ENCODE peak calls at places on chromosomes 13 and 19, in four cellular contexts. C is BJ, A is IMR-90, H is suprapubic skin. B is an unnamed sample.

GRCh38 chr13:91042870-91043269 is 304.6 kb upstream of the MIR17HG start:
- DNase-seq in A (no peak), C (no peak), H (no peak), B (no peak)

GRCh38 chr13:31011193-31011860 is 78.9 kb downstream of the TEX26 start:
- DNase-seq in C (no peak), H (no peak), A (no peak), B (no peak)

GRCh38 chr13:67829641-67830040 is 599.5 kb upstream of the PCDH9 start:
- DNase-seq in C (no peak), H (no peak), A (no peak), B (no peak)

GRCh38 chr13:60623131-60623530 is 226.1 kb downstream of the TDRD3 start:
- DNase-seq in H (no peak), C (no peak), A (no peak), B (no peak)

GRCh38 chr19:46629546-46630025 is 4.7 kb upstream of the PTGIR start:
- DNase-seq in C (no peak), H (no peak), A (no peak), B (no peak)

GRCh38 chr13:84567848-84568247 is 685.6 kb upstream of the SLITRK1 start:
- DNase-seq in H (no peak), C (no peak), A (no peak), B (no peak)

GRCh38 chr19:51546650-51547396 is 15.4 kb upstream of the SIGLEC6 start:
- DNase-seq in C (no peak), H (no peak), A (peak), B (no peak)

GRCh38 chr13:19984430-19985218 is 26.1 kb downstream of the ZMYM2 start:
- DNase-seq in H (no peak), C (no peak), A (peak), B (no peak)

GRCh38 chr19:49339364-49340068 is 4.3 kb downstream of the CD37 start:
- DNase-seq in C (peak), H (peak), A (peak), B (peak)

GRCh38 chr19:16036941-16037340 is 39.4 kb upstream of the TPM4 start:
- DNase-seq in A (no peak), H (peak), C (no peak), B (no peak)

GRCh38 chr13:78910147-78910546 is 251.2 kb upstream of the OBI1 start:
- DNase-seq in C (no peak), A (no peak), H (no peak), B (no peak)

GRCh38 chr19:49570138-49570856 is 10.1 kb downstream of the NOSIP start:
- DNase-seq in H (no peak), C (no peak), A (peak), B (no peak)

GRCh38 chr13:95378603-95379002 is 77.4 kb upstream of the ABCC4 start:
- DNase-seq in A (no peak), H (no peak), C (no peak), B (no peak)

GRCh38 chr19:31979949-31980670 is 365.3 kb upstream of the ZNF507 start:
- DNase-seq in H (no peak), C (no peak), A (no peak), B (no peak)

GRCh38 chr19:31356587-31357314 is 7.5 kb upstream of the TSHZ3 start:
- DNase-seq in A (no peak), C (no peak), H (no peak), B (no peak)

GRCh38 chr13:44312898-44313551 is 60.6 kb upstream of the SERP2 start:
- DNase-seq in A (peak), C (peak), H (no peak), B (no peak)
- TF ChIP-seq CTCF in A (no peak), C (no peak), H (no peak), B (no peak)

GRCh38 chr13:36051082-36051481 is 80.1 kb downstream of the DCLK1 start:
- DNase-seq in C (no peak), H (no peak), A (no peak), B (no peak)

GRCh38 chr13:36062249-36062648 is 68.9 kb downstream of the DCLK1 start:
- DNase-seq in C (no peak), H (no peak), A (no peak), B (no peak)

GRCh38 chr13:36059366-36059765 is 71.8 kb downstream of the DCLK1 start:
- DNase-seq in H (no peak), C (no peak), A (no peak), B (no peak)

GRCh38 chr13:36054041-36054440 is 77.1 kb downstream of the DCLK1 start:
- DNase-seq in A (no peak), C (no peak), H (no peak), B (no peak)

GRCh38 chr13:36057041-36057440 is 74.1 kb downstream of the DCLK1 start:
- DNase-seq in C (no peak), H (no peak), A (no peak), B (no peak)
- TF ChIP-seq CTCF in C (no peak), H (no peak), A (no peak), B (no peak)

DNA sequence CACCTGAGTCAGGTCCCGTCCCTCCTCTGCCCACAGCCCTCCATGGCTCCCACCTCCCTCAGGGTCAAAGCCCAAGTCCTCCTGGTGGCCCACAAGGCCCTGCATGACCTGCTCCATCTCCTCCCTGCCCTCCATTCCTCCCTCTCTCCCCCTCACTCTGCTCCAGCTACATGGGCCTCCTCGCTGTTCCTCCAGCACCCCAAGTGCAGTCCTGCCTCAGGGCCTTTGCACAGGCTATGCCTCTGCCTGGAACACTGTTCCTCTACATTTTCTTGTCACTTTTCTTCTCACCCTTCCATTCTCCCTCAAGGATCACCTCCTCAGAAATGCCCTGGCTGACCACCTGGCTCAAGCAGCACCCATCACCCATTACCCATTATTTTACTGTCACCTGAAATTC is 41.5 kb downstream of the PTPRS start:
- DNase-seq in H (no peak), A (no peak), C (no peak), B (no peak)
- TF ChIP-seq CTCF in H (no peak), A (no peak), C (no peak), B (no peak)

DNA sequence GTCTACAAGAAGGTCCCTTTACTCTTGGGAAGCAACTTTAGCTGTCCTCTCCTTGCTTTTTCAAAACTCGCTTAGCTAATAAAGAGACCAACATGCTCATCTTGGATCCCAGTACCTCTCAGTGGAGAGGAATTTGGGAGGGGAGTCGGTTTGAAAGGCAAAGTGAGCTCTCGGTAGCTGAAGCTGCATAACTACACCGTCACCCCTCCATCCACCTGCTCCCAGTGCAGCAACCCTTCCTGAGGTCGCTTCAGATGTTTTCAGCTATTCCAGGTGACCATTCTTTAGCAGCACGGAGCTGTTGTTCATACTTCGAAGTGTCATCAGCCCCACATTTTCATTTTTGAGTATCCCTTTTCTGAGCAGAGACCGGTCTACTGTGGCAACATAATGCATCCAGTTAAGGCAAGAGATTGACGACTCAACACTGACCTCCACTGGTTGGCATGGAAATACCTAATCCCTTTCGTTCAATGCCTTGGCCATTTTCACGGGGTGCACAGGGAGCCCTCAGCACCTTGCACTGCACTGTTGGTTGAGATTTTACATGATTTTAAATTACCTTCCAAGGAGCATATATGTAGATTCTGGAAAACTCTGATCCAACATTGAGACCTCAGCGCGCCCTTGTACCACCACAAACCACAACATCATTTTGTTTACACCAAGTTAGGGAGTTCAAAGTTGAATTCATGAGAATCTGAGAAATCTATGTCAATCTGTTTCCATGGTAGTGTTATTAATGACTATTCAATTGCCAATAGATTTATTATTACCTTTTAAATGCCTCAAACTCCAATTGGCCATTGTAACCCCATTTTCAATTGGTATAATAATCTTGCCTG is 42.2 kb downstream of the DLEU7 start:
- DNase-seq in H (no peak), C (peak), A (peak), B (no peak)
- TF ChIP-seq CTCF in H (peak), C (peak), A (peak), B (peak)

DNA sequence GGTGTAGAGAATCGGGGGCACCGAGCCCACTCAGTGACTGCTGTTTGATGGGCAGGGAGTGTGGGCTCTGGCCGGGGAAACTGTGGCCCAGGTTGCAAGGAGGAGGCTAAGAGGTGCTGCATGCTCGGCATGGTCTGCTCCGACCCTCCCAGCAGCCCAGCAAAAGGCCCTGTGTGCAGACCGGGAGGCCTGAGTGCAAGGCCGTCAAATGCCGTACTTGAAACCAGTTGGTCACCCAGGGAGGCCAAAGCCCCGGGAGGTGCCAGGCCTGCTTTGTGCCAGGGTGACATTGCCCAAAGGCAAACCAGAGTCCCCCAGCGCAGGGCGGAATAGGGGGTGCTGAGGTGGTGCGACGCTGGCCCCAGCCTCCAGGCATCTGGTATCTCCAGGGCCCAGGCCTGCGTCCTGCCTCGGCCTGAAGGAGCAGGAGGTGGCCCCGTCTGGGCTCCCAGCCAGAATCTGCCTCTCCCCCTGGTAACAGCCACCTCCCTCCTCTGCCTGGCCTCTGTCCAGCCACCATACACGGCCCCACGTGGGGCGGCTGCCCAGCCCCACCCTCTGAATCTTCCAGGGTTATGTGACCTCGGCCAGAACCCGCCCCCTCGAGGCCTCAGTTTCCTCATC is 4.0 kb downstream of the PIK3R2 start:
- DNase-seq in C (no peak), H (no peak), A (peak), B (peak)
- TF ChIP-seq CTCF in C (no peak), H (no peak), A (no peak), B (no peak)

GRCh38 chr19:1038995-1039645 is 787 bp upstream of the ABCA7 start:
- DNase-seq in C (no peak), H (no peak), A (peak), B (no peak)
- TF ChIP-seq CTCF in C (no peak), H (no peak), A (no peak), B (no peak)

B was measured in chondrocyte.